ENCODE peak calls at places on chromosome X, in ten cellular contexts. N is pancreas, I is endodermal cell, C is hepatocyte, U is colonic mucosa, Z is AG10803, Y is breast epithelium, L is type B pancreatic cell, O is mesothelial cell of epicardium, Q is HCT116. D is an unnamed sample.

GRCh38 chrX:118420462-118420861 is 74.6 kb downstream of the WDR44 start:
- DNase-seq in O (no peak), N (no peak), Y (no peak), U (no peak), C (peak), L (no peak), Z (peak), Q (no peak), I (no peak), D (no peak)

GRCh38 chrX:118884552-118885138 is 61.0 kb downstream of the ZCCHC12 start:
- DNase-seq in O (no peak), Z (no peak), U (peak), N (no peak), Y (no peak), I (no peak), L (no peak), Q (no peak), C (no peak), D (no peak)

GRCh38 chrX:148629435-148629834 is 129.0 kb downstream of the AFF2 start:
- DNase-seq in Q (no peak), Z (no peak), Y (no peak), U (no peak), I (no peak), C (no peak), L (no peak), N (no peak), O (no peak), D (no peak)

GRCh38 chrX:128739539-128739938 is 687.3 kb upstream of the ACTRT1 start:
- DNase-seq in Y (no peak), Z (no peak), C (no peak), U (no peak), O (no peak), Q (no peak), N (no peak), I (no peak), L (no peak), D (no peak)

GRCh38 chrX:71067727-71068051 is 445 bp downstream of the SNX12 start:
- DNase-seq in O (no peak), C (no peak), L (no peak), Y (no peak), I (no peak), Q (no peak), N (no peak), U (no peak), Z (no peak), D (no peak)

GRCh38 chrX:96692454-96692853 is 7.8 kb downstream of the DIAPH2 start:
- DNase-seq in Z (peak), Q (no peak), Y (no peak), C (no peak), N (no peak), U (no peak), O (no peak), L (no peak), I (no peak), D (no peak)

GRCh38 chrX:49292400-49293362 is 10.8 kb upstream of the GAGE10 start:
- DNase-seq in U (no peak), O (no peak), N (peak), Z (no peak), Q (no peak), L (no peak), I (no peak), Y (no peak), C (no peak), D (no peak)

GRCh38 chrX:121365572-121366161 is 318.3 kb downstream of the GLUD2 start:
- DNase-seq in N (no peak), L (no peak), U (peak), O (no peak), I (peak), Q (no peak), Z (no peak), C (peak), Y (no peak), D (no peak)

GRCh38 chrX:71573591-71573990 is 4.6 kb upstream of the GCNA start:
- DNase-seq in Z (no peak), C (no peak), O (no peak), Y (no peak), Q (no peak), L (no peak), N (no peak), U (no peak), I (no peak), D (no peak)

GRCh38 chrX:78650906-78651437 is 8.2 kb downstream of the RTL3 start:
- DNase-seq in I (no peak), Z (peak), U (no peak), Q (no peak), O (no peak), L (no peak), N (no peak), Y (no peak), C (no peak), D (no peak)

GRCh38 chrX:10165580-10166247 is 8.9 kb downstream of the CLCN4 start:
- DNase-seq in O (no peak), C (no peak), U (no peak), Y (no peak), Z (no peak), L (no peak), Q (no peak), I (no peak), N (no peak), D (no peak)

GRCh38 chrX:155027509-155028066 is 944 bp downstream of the FUNDC2 start:
- DNase-seq in U (peak), I (no peak), L (no peak), C (peak), Z (peak), Y (no peak), N (no peak), O (no peak), Q (peak), D (no peak)

GRCh38 chrX:47662144-47662657 is 3.2 kb upstream of the UXT start:
- DNase-seq in I (no peak), U (no peak), Z (peak), L (no peak), Y (no peak), O (no peak), C (peak), N (no peak), Q (no peak), D (no peak)

GRCh38 chrX:119502727-119503483 is 34.7 kb downstream of the SLC25A5 start:
- DNase-seq in U (peak), N (peak), Y (no peak), Z (peak), Q (no peak), I (no peak), L (no peak), C (peak), O (no peak), D (no peak)

GRCh38 chrX:68693481-68694410 is 46.3 kb downstream of the STARD8 start:
- DNase-seq in U (peak), I (peak), Y (no peak), O (peak), Q (no peak), N (peak), L (no peak), C (peak), Z (peak), D (peak)

GRCh38 chrX:13688772-13689518 is at the start of gene RAB9A:
- DNase-seq in Y (peak), L (peak), O (peak), Q (peak), C (peak), N (peak), Z (peak), U (peak), I (peak), D (peak)

GRCh38 chrX:117743469-117744251 is 372.9 kb downstream of the KLHL13 start:
- DNase-seq in Y (no peak), N (peak), Q (no peak), O (no peak), U (no peak), I (peak), L (no peak), Z (no peak), C (peak), D (no peak)

GRCh38 chrX:123236868-123237267 is 52.8 kb downstream of the GRIA3 start:
- DNase-seq in O (no peak), Z (peak), Y (no peak), I (no peak), U (no peak), C (no peak), N (no peak), L (no peak), Q (no peak), D (no peak)

GRCh38 chrX:77431227-77431626 is 16.0 kb upstream of the FGF16 start:
- DNase-seq in I (no peak), Q (no peak), C (no peak), O (no peak), L (no peak), Z (peak), Y (no peak), U (no peak), N (no peak), D (no peak)

GRCh38 chrX:129932792-129933321 is 26.9 kb downstream of the UTP14A start:
- DNase-seq in I (peak), N (peak), Y (no peak), Z (no peak), U (peak), O (peak), L (peak), C (peak), Q (no peak), D (no peak)

GRCh38 chrX:155612312-155613224 is at the start of gene TMLHE:
- DNase-seq in O (peak), L (peak), Y (peak), C (peak), N (peak), U (peak), Q (peak), Z (peak), I (peak), D (no peak)

GRCh38 chrX:106203315-106203714 is 35.2 kb downstream of the PWWP3B start:
- DNase-seq in Z (no peak), O (no peak), C (no peak), U (no peak), Q (no peak), I (no peak), Y (no peak), L (no peak), N (no peak), D (no peak)

GRCh38 chrX:78514852-78515251 is 144.3 kb downstream of the RTL3 start:
- DNase-seq in L (no peak), C (peak), U (no peak), N (no peak), Q (no peak), Z (no peak), I (peak), Y (no peak), O (no peak), D (no peak)

GRCh38 chrX:135974279-135974856 is 580 bp upstream of the MMGT1 start:
- DNase-seq in Z (peak), N (peak), L (peak), C (peak), Y (peak), Q (peak), I (peak), O (peak), U (peak), D (peak)

GRCh38 chrX:14798805-14799397 is 74.0 kb downstream of the FANCB start:
- DNase-seq in L (no peak), Y (no peak), C (no peak), Q (no peak), Z (no peak), I (no peak), N (no peak), U (no peak), O (no peak), D (no peak)

GRCh38 chrX:105463483-105463882 is 243.0 kb upstream of the TEX13A start:
- DNase-seq in U (no peak), L (no peak), Z (no peak), I (no peak), Q (no peak), O (no peak), C (no peak), Y (no peak), N (no peak), D (no peak)

GRCh38 chrX:53235566-53235965 is 10.6 kb upstream of the KDM5C start:
- DNase-seq in O (no peak), Z (no peak), Y (no peak), I (no peak), C (no peak), U (no peak), N (no peak), Q (no peak), L (no peak), D (no peak)

GRCh38 chrX:37986893-37987292 is 19.5 kb upstream of the SYTL5 start:
- DNase-seq in U (no peak), Y (no peak), C (no peak), N (no peak), O (no peak), I (no peak), Z (peak), Q (no peak), L (no peak), D (no peak)

GRCh38 chrX:10109695-10110094 is 47.1 kb upstream of the CLCN4 start:
- DNase-seq in U (peak), C (no peak), Z (no peak), Q (no peak), Y (no peak), L (no peak), I (no peak), O (no peak), N (no peak), D (no peak)

GRCh38 chrX:119218198-119218597 is 17.9 kb upstream of the PGRMC1 start:
- DNase-seq in Z (no peak), L (no peak), O (no peak), N (no peak), C (no peak), U (no peak), Q (no peak), I (no peak), Y (no peak), D (no peak)

GRCh38 chrX:72245461-72246089 is 6.7 kb upstream of the ERCC6L start:
- DNase-seq in C (peak), Z (peak), N (peak), Q (peak), Y (no peak), L (no peak), I (peak), O (peak), U (peak), D (peak)

GRCh38 chrX:18719852-18720251 is 12.4 kb downstream of the PPEF1 start:
- DNase-seq in Q (no peak), Y (no peak), L (no peak), I (no peak), Z (no peak), N (no peak), C (no peak), O (no peak), U (no peak), D (no peak)

GRCh38 chrX:147476008-147476407 is 435.7 kb upstream of the FMR1 start:
- DNase-seq in N (no peak), Z (no peak), O (no peak), I (peak), Q (no peak), L (no peak), U (no peak), C (peak), Y (no peak), D (no peak)
- TF ChIP-seq CTCF in N (no peak), Z (peak), O (no peak), I (peak), Q (peak), L (peak), U (no peak), C (peak), Y (no peak), D (no peak)

GRCh38 chrX:32408389-32408788 is 803.0 kb downstream of the DMD start:
- DNase-seq in C (peak), O (no peak), L (no peak), N (no peak), I (peak), U (no peak), Z (no peak), Q (no peak), Y (no peak), D (no peak)
- TF ChIP-seq CTCF in C (peak), O (no peak), L (peak), N (no peak), I (peak), U (no peak), Z (no peak), Q (no peak), Y (no peak), D (no peak)

GRCh38 chrX:42697544-42697943 is 80.4 kb downstream of the PPP1R2C start:
- DNase-seq in U (no peak), N (no peak), C (peak), L (no peak), Z (no peak), I (no peak), O (no peak), Q (no peak), Y (no peak), D (no peak)
- TF ChIP-seq CTCF in U (no peak), N (no peak), C (no peak), L (no peak), Z (no peak), I (no peak), O (no peak), Q (no peak), Y (no peak), D (no peak)

DNA sequence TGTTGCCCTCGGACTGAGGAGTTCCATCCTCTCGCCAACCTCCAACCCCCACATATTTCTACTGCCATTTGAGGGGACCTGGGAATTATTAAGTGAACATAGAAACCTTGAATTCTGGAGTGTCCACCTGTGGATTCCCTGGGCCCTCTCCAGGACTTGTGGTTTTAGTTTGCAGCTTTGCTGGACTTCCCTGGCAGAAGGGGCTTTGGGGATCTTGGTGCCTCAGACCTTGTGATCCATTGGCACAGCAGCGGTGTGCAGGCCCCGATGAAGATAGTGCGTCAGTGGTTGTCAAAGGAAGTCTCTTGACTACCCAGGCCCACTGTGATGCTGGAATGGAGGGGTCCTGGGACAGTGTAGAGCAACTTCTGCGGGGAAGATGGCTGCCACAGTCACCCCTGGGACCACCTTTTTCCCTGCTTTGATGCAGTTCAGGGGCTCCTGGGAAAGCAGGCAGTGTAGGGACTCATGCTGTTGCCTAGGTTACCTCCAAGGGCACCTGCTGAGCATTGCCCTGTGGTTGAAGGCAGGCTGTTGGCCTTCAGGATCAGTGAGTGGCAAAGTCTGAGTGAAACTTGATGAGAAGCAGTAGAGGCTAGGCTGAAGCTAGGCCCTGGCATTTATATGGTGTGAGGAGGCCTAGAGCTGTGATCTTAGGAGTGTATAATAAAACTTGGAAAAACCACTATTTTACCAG is 2.1 kb downstream of the SLC16A2 start:
- DNase-seq in Q (no peak), N (no peak), Z (no peak), Y (no peak), I (no peak), L (no peak), U (no peak), O (no peak), C (no peak), D (no peak)
- TF ChIP-seq CTCF in Q (no peak), N (no peak), Z (no peak), Y (no peak), I (no peak), L (no peak), U (no peak), O (no peak), C (no peak), D (no peak)

GRCh38 chrX:46386511-46386910 is 158.7 kb downstream of the ZNF674 start:
- DNase-seq in U (no peak), O (no peak), Q (no peak), Y (no peak), Z (no peak), I (no peak), N (no peak), C (no peak), L (no peak), D (no peak)

GRCh38 chrX:46383006-46383405 is 162.2 kb downstream of the ZNF674 start:
- DNase-seq in O (no peak), C (no peak), L (no peak), U (no peak), Y (no peak), I (no peak), Z (no peak), N (no peak), Q (no peak), D (no peak)

GRCh38 chrX:46380148-46380752 is 165.0 kb downstream of the ZNF674 start:
- DNase-seq in C (no peak), Y (no peak), L (no peak), I (no peak), U (no peak), Z (no peak), N (no peak), O (no peak), Q (no peak), D (no peak)

GRCh38 chrX:46382595-46382994 is 162.6 kb downstream of the ZNF674 start:
- DNase-seq in I (no peak), N (no peak), Q (no peak), Y (no peak), Z (no peak), O (no peak), L (no peak), U (no peak), C (no peak), D (no peak)

GRCh38 chrX:46381630-46382029 is 163.6 kb downstream of the ZNF674 start:
- DNase-seq in N (no peak), Q (peak), U (no peak), I (peak), Y (no peak), Z (peak), L (no peak), C (peak), O (no peak), D (no peak)
- TF ChIP-seq CTCF in N (no peak), Q (peak), U (no peak), I (peak), Y (no peak), Z (peak), L (peak), C (peak), O (no peak), D (no peak)

DNA sequence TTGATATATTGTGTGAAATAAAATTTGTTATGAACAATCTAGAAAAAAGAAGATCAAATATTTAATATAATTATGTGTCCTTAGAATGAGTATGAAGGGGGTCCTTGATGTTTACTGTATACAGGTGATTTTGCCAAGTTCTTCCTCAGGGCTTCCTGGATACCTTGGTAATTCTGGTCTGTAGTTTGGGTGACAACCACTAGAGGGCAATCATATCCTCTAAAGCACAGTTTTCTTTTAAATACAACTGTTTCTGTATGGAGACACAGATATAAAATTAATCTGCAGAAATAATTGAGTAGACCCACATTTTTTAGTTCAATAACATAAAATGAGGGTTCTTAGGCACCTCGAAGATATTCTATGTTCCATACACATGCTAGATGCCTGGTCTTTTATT is 157.7 kb downstream of the SPANXN1 start:
- DNase-seq in C (peak), O (no peak), U (peak), Q (peak), L (no peak), Y (no peak), Z (peak), I (peak), N (no peak), D (no peak)
- TF ChIP-seq CTCF in C (peak), O (peak), U (peak), Q (peak), L (peak), Y (no peak), Z (peak), I (peak), N (peak), D (no peak)

DNA sequence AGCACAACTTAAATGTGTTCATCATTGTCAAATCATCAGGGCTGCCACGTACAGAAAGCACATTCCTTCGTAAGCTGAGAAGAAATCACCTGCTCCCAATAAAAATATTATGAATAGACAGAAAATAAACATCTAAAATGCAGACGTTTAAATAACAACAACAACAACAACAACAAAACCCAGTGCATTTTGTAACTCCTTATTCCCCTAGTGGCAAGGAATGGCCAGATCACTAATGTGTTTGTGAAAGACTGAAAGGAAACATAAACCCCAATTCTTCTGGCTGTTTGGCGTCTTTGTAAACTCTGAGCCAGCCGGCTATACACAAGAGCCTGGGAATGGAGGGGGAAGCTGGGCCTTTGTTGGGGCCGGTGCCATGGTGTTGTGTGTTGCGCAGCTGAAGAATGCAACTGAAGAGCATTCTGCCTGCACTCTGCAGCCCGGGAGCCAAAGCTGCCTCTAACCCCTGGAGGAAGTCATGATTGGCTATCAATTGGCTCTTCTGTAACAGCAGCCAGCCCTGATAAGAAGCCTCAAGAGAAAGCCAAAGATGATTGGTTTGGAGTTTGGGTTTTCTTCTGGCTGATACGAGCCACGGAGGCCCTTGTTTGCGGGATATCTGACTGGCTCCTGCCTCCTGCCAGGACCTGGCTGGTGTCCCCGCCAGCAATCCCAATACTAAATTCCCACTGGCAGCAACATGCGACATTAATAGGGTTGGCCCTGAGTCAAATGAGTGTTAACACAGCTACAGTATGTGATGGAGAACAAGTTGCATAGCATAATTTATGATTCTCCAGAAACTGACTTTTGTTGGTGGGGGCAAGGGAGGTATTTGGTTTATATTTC is 89.7 kb upstream of the TFDP3 start:
- DNase-seq in N (no peak), I (peak), Q (no peak), L (no peak), Z (peak), O (no peak), Y (no peak), C (peak), U (no peak), D (no peak)
- TF ChIP-seq CTCF in N (no peak), I (peak), Q (no peak), L (peak), Z (no peak), O (no peak), Y (no peak), C (no peak), U (no peak), D (no peak)

D was measured in omental fat pad.